ENCODE peak calls at places on chromosomes 3 and 15, in eight cellular contexts. One of them, this sample, is unnamed.

GRCh38 chr15:43920815-43921214 is 94.0 kb downstream of the WDR76 start:
- DNase-seq in WERI-Rb-1: peak
- DNase-seq in astrocyte of the cerebellum: peak
- DNase-seq in natural killer cell: no peak
- DNase-seq in mucosa of descending colon: no peak
- DNase-seq in RWPE1: no peak
- DNase-seq in HFFc6: no peak
- DNase-seq in activated B cell treated with CpG ODN at 0.5 μM for 24 hours: no peak
- DNase-seq in this sample: no peak

GRCh38 chr3:119222400-119222799 is 18.3 kb downstream of the B4GALT4 start:
- DNase-seq in WERI-Rb-1: no peak
- DNase-seq in astrocyte of the cerebellum: no peak
- DNase-seq in natural killer cell: no peak
- DNase-seq in mucosa of descending colon: no peak
- DNase-seq in RWPE1: no peak
- DNase-seq in HFFc6: no peak
- DNase-seq in activated B cell treated with CpG ODN at 0.5 μM for 24 hours: no peak
- DNase-seq in this sample: no peak

GRCh38 chr15:78715439-78715838 is 74.4 kb upstream of the CHRNB4 start:
- DNase-seq in WERI-Rb-1: no peak
- DNase-seq in astrocyte of the cerebellum: no peak
- DNase-seq in natural killer cell: no peak
- DNase-seq in mucosa of descending colon: no peak
- DNase-seq in RWPE1: peak
- DNase-seq in HFFc6: no peak
- DNase-seq in activated B cell treated with CpG ODN at 0.5 μM for 24 hours: no peak
- DNase-seq in this sample: no peak

GRCh38 chr3:88005066-88005465 is 53.7 kb downstream of the CGGBP1 start:
- DNase-seq in WERI-Rb-1: no peak
- DNase-seq in astrocyte of the cerebellum: no peak
- DNase-seq in natural killer cell: no peak
- DNase-seq in mucosa of descending colon: no peak
- DNase-seq in RWPE1: peak
- DNase-seq in HFFc6: peak
- DNase-seq in activated B cell treated with CpG ODN at 0.5 μM for 24 hours: no peak
- DNase-seq in this sample: no peak

GRCh38 chr3:13497386-13497785 is 17.3 kb downstream of the HDAC11 start:
- DNase-seq in WERI-Rb-1: no peak
- DNase-seq in astrocyte of the cerebellum: no peak
- DNase-seq in natural killer cell: no peak
- DNase-seq in mucosa of descending colon: no peak
- DNase-seq in RWPE1: no peak
- DNase-seq in HFFc6: peak
- DNase-seq in activated B cell treated with CpG ODN at 0.5 μM for 24 hours: no peak
- DNase-seq in this sample: no peak

GRCh38 chr15:96703087-96703486 is 372.6 kb downstream of the NR2F2 start:
- DNase-seq in WERI-Rb-1: no peak
- DNase-seq in astrocyte of the cerebellum: no peak
- DNase-seq in natural killer cell: no peak
- DNase-seq in mucosa of descending colon: no peak
- DNase-seq in RWPE1: no peak
- DNase-seq in HFFc6: no peak
- DNase-seq in activated B cell treated with CpG ODN at 0.5 μM for 24 hours: no peak
- DNase-seq in this sample: no peak

GRCh38 chr3:132623646-132624045 is 26.6 kb downstream of the ACKR4 start:
- DNase-seq in WERI-Rb-1: no peak
- DNase-seq in astrocyte of the cerebellum: no peak
- DNase-seq in natural killer cell: no peak
- DNase-seq in mucosa of descending colon: no peak
- DNase-seq in RWPE1: no peak
- DNase-seq in HFFc6: no peak
- DNase-seq in activated B cell treated with CpG ODN at 0.5 μM for 24 hours: no peak
- DNase-seq in this sample: no peak

GRCh38 chr3:126264952-126265351 is 84.6 kb upstream of the ALDH1L1 start:
- DNase-seq in WERI-Rb-1: no peak
- DNase-seq in astrocyte of the cerebellum: no peak
- DNase-seq in natural killer cell: no peak
- DNase-seq in mucosa of descending colon: no peak
- DNase-seq in RWPE1: no peak
- DNase-seq in HFFc6: no peak
- DNase-seq in activated B cell treated with CpG ODN at 0.5 μM for 24 hours: no peak
- DNase-seq in this sample: no peak

GRCh38 chr3:108642526-108642925 is 53.0 kb downstream of the DZIP3 start:
- DNase-seq in WERI-Rb-1: no peak
- DNase-seq in astrocyte of the cerebellum: no peak
- DNase-seq in natural killer cell: no peak
- DNase-seq in mucosa of descending colon: no peak
- DNase-seq in RWPE1: no peak
- DNase-seq in HFFc6: no peak
- DNase-seq in activated B cell treated with CpG ODN at 0.5 μM for 24 hours: no peak
- DNase-seq in this sample: no peak

GRCh38 chr3:13780432-13781173 is 99.3 kb downstream of the WNT7A start:
- DNase-seq in WERI-Rb-1: no peak
- DNase-seq in astrocyte of the cerebellum: no peak
- DNase-seq in natural killer cell: no peak
- DNase-seq in mucosa of descending colon: no peak
- DNase-seq in RWPE1: no peak
- DNase-seq in HFFc6: no peak
- DNase-seq in activated B cell treated with CpG ODN at 0.5 μM for 24 hours: no peak
- DNase-seq in this sample: no peak

GRCh38 chr3:39146611-39147373 is 6.6 kb downstream of the CSRNP1 start:
- DNase-seq in WERI-Rb-1: peak
- DNase-seq in astrocyte of the cerebellum: peak
- DNase-seq in natural killer cell: peak
- DNase-seq in mucosa of descending colon: peak
- DNase-seq in RWPE1: peak
- DNase-seq in HFFc6: peak
- DNase-seq in activated B cell treated with CpG ODN at 0.5 μM for 24 hours: no peak
- DNase-seq in this sample: peak
- TF ChIP-seq CTCF in WERI-Rb-1: no peak
- TF ChIP-seq CTCF in astrocyte of the cerebellum: no peak
- TF ChIP-seq CTCF in natural killer cell: no peak
- TF ChIP-seq CTCF in mucosa of descending colon: no peak
- TF ChIP-seq CTCF in RWPE1: no peak
- TF ChIP-seq CTCF in HFFc6: no peak
- TF ChIP-seq CTCF in activated B cell treated with CpG ODN at 0.5 μM for 24 hours: no peak
- TF ChIP-seq CTCF in this sample: no peak

DNA sequence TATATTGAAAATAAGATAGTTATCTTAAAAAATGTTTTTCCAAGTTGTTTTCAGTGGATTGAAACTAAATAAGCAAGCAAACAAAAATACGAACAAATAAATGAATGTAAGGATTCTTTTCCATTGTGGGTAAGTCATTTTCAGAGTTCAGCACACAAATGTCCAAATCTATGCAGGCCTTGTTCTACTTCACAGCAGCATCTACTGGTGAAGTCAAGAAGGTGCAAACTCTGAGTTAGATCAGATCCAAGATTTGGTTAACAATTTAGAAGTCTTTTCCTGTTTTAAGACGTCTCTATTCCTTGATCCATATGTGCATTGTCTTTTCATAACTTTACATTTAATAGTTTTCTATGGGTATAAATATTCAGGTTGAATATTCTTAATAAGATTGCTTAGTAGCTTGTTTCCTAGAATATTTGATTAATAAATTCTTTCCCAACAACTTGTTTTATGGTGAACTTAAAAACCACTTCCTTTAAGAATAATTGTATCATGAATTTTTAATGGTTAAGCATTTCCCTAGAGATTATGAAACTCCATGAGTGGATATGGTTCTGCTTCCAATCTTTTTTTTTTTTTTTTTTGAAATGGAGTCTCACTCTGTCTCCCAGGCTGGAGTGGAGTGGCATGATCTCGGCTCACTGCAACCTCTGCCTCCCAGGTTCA is 10.5 kb downstream of the PTX3 start:
- DNase-seq in WERI-Rb-1: no peak
- DNase-seq in astrocyte of the cerebellum: no peak
- DNase-seq in natural killer cell: no peak
- DNase-seq in mucosa of descending colon: no peak
- DNase-seq in RWPE1: peak
- DNase-seq in HFFc6: peak
- DNase-seq in activated B cell treated with CpG ODN at 0.5 μM for 24 hours: no peak
- DNase-seq in this sample: no peak
- TF ChIP-seq CTCF in WERI-Rb-1: peak
- TF ChIP-seq CTCF in astrocyte of the cerebellum: peak
- TF ChIP-seq CTCF in natural killer cell: no peak
- TF ChIP-seq CTCF in mucosa of descending colon: no peak
- TF ChIP-seq CTCF in RWPE1: peak
- TF ChIP-seq CTCF in HFFc6: peak
- TF ChIP-seq CTCF in activated B cell treated with CpG ODN at 0.5 μM for 24 hours: no peak
- TF ChIP-seq CTCF in this sample: no peak

DNA sequence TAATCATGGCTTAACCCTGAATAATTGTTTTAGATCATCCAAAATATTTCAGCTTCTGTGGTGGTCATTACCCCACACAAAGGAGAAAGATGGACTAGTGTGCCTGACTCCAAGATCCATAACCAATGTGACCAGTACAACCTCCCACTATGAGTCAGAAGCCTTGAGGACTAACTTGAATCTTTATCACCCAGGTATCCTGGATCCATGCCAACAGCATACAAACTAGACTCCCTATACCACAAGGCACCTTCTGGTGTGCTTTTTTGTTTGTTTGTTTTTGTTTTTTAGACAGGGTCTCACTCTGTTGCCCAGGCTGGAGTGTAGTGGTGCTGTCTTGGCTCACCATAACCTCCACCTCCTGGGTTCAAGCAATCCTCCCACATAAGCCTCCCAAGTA is 317.7 kb downstream of the VPS13C start:
- DNase-seq in WERI-Rb-1: no peak
- DNase-seq in astrocyte of the cerebellum: no peak
- DNase-seq in natural killer cell: no peak
- DNase-seq in mucosa of descending colon: no peak
- DNase-seq in RWPE1: peak
- DNase-seq in HFFc6: no peak
- DNase-seq in activated B cell treated with CpG ODN at 0.5 μM for 24 hours: no peak
- DNase-seq in this sample: no peak
- TF ChIP-seq CTCF in WERI-Rb-1: no peak
- TF ChIP-seq CTCF in astrocyte of the cerebellum: no peak
- TF ChIP-seq CTCF in natural killer cell: no peak
- TF ChIP-seq CTCF in mucosa of descending colon: no peak
- TF ChIP-seq CTCF in RWPE1: no peak
- TF ChIP-seq CTCF in HFFc6: no peak
- TF ChIP-seq CTCF in activated B cell treated with CpG ODN at 0.5 μM for 24 hours: no peak
- TF ChIP-seq CTCF in this sample: no peak

GRCh38 chr3:46675843-46676567 is 17.5 kb downstream of the ALS2CL start:
- DNase-seq in WERI-Rb-1: no peak
- DNase-seq in astrocyte of the cerebellum: no peak
- DNase-seq in natural killer cell: no peak
- DNase-seq in mucosa of descending colon: peak
- DNase-seq in RWPE1: no peak
- DNase-seq in HFFc6: peak
- DNase-seq in activated B cell treated with CpG ODN at 0.5 μM for 24 hours: no peak
- DNase-seq in this sample: no peak

GRCh38 chr3:46673151-46674030 is 20.1 kb downstream of the ALS2CL start:
- DNase-seq in WERI-Rb-1: peak
- DNase-seq in astrocyte of the cerebellum: no peak
- DNase-seq in natural killer cell: no peak
- DNase-seq in mucosa of descending colon: peak
- DNase-seq in RWPE1: no peak
- DNase-seq in HFFc6: no peak
- DNase-seq in activated B cell treated with CpG ODN at 0.5 μM for 24 hours: no peak
- DNase-seq in this sample: no peak

GRCh38 chr3:46675426-46675825 is 18.1 kb downstream of the ALS2CL start:
- DNase-seq in WERI-Rb-1: no peak
- DNase-seq in astrocyte of the cerebellum: no peak
- DNase-seq in natural killer cell: no peak
- DNase-seq in mucosa of descending colon: peak
- DNase-seq in RWPE1: no peak
- DNase-seq in HFFc6: no peak
- DNase-seq in activated B cell treated with CpG ODN at 0.5 μM for 24 hours: no peak
- DNase-seq in this sample: no peak

GRCh38 chr3:46672349-46672695 is 21.2 kb downstream of the ALS2CL start:
- DNase-seq in WERI-Rb-1: no peak
- DNase-seq in astrocyte of the cerebellum: no peak
- DNase-seq in natural killer cell: no peak
- DNase-seq in mucosa of descending colon: peak
- DNase-seq in RWPE1: no peak
- DNase-seq in HFFc6: no peak
- DNase-seq in activated B cell treated with CpG ODN at 0.5 μM for 24 hours: no peak
- DNase-seq in this sample: peak

GRCh38 chr3:46674031-46674592 is 19.4 kb downstream of the ALS2CL start:
- DNase-seq in WERI-Rb-1: peak
- DNase-seq in astrocyte of the cerebellum: no peak
- DNase-seq in natural killer cell: no peak
- DNase-seq in mucosa of descending colon: peak
- DNase-seq in RWPE1: no peak
- DNase-seq in HFFc6: no peak
- DNase-seq in activated B cell treated with CpG ODN at 0.5 μM for 24 hours: no peak
- DNase-seq in this sample: peak
- TF ChIP-seq CTCF in WERI-Rb-1: peak
- TF ChIP-seq CTCF in astrocyte of the cerebellum: peak
- TF ChIP-seq CTCF in natural killer cell: no peak
- TF ChIP-seq CTCF in mucosa of descending colon: no peak
- TF ChIP-seq CTCF in RWPE1: no peak
- TF ChIP-seq CTCF in HFFc6: peak
- TF ChIP-seq CTCF in activated B cell treated with CpG ODN at 0.5 μM for 24 hours: no peak
- TF ChIP-seq CTCF in this sample: no peak

GRCh38 chr3:11835028-11835639 is 11.6 kb downstream of the TAMM41 start:
- DNase-seq in WERI-Rb-1: no peak
- DNase-seq in astrocyte of the cerebellum: no peak
- DNase-seq in natural killer cell: no peak
- DNase-seq in mucosa of descending colon: no peak
- DNase-seq in RWPE1: peak
- DNase-seq in HFFc6: peak
- DNase-seq in activated B cell treated with CpG ODN at 0.5 μM for 24 hours: no peak
- DNase-seq in this sample: no peak
- TF ChIP-seq CTCF in WERI-Rb-1: peak
- TF ChIP-seq CTCF in astrocyte of the cerebellum: peak
- TF ChIP-seq CTCF in natural killer cell: no peak
- TF ChIP-seq CTCF in mucosa of descending colon: no peak
- TF ChIP-seq CTCF in RWPE1: peak
- TF ChIP-seq CTCF in HFFc6: peak
- TF ChIP-seq CTCF in activated B cell treated with CpG ODN at 0.5 μM for 24 hours: no peak
- TF ChIP-seq CTCF in this sample: no peak

This sample was measured in pancreas.